ENCODE peak calls at places on chromosomes 3 and 15, in seven cellular contexts. F is activated naive CD4-positive, alpha-beta T cell; I is H54; Z is psoas muscle; U is activated naive CD8-positive, alpha-beta T cell treated with anti-CD3 and anti-CD28 coated beads for 36 hours; V is Panc1; P is lower leg skin. B is an unnamed sample.

GRCh38 chr3:108156312-108156853 is 65.6 kb upstream of the CD47 start:
- DNase-seq in Z (no peak), I (no peak), P (no peak), V (no peak), F (no peak), U (no peak), B (no peak)

GRCh38 chr3:56799251-56799882 is 2.4 kb downstream of the ARHGEF3 start:
- DNase-seq in I (peak), Z (no peak), P (peak), V (no peak), U (peak), F (no peak), B (no peak)

GRCh38 chr3:28286595-28286994 is 45.2 kb downstream of the CMC1 start:
- DNase-seq in U (no peak), F (no peak), P (no peak), I (no peak), V (peak), Z (no peak), B (no peak)

GRCh38 chr3:14822875-14823807 is 4.4 kb downstream of the FGD5 start:
- DNase-seq in U (no peak), I (no peak), Z (no peak), V (no peak), F (no peak), P (no peak), B (peak)

GRCh38 chr3:40951636-40952035 is 247.7 kb upstream of the CTNNB1 start:
- DNase-seq in F (no peak), U (no peak), Z (no peak), I (no peak), V (no peak), P (no peak), B (no peak)

GRCh38 chr3:58471025-58471887 is 20.6 kb upstream of the KCTD6 start:
- DNase-seq in F (no peak), V (peak), U (peak), P (peak), I (peak), Z (no peak), B (peak)

GRCh38 chr3:66603161-66603611 is 102.4 kb upstream of the LRIG1 start:
- DNase-seq in I (no peak), U (no peak), Z (no peak), P (no peak), V (no peak), F (no peak), B (no peak)

GRCh38 chr3:50248387-50248786 is 12.4 kb downstream of the GNAI2 start:
- DNase-seq in Z (peak), I (no peak), F (no peak), V (no peak), P (peak), U (no peak), B (no peak)

GRCh38 chr3:43153189-43154083 is 47.6 kb upstream of the POMGNT2 start:
- DNase-seq in U (no peak), P (peak), V (no peak), F (no peak), I (no peak), Z (peak), B (no peak)

GRCh38 chr15:74179983-74180688 is 6.6 kb downstream of the ISLR start:
- DNase-seq in U (no peak), F (no peak), Z (peak), V (no peak), I (peak), P (no peak), B (no peak)

GRCh38 chr15:68538291-68538690 is 40.5 kb upstream of the CORO2B start:
- DNase-seq in Z (no peak), F (no peak), U (no peak), V (no peak), P (no peak), I (no peak), B (no peak)

GRCh38 chr3:15438988-15439387 is 11.6 kb downstream of the EAF1 start:
- DNase-seq in U (no peak), P (no peak), F (no peak), Z (no peak), I (no peak), V (no peak), B (no peak)

GRCh38 chr15:43553021-43553420 is 35.6 kb downstream of the MAP1A start:
- DNase-seq in Z (no peak), P (no peak), U (no peak), I (no peak), F (no peak), V (no peak), B (no peak)

GRCh38 chr3:69231929-69232437 is 109.6 kb upstream of the LMOD3 start:
- DNase-seq in P (no peak), I (peak), U (no peak), Z (no peak), F (no peak), V (no peak), B (no peak)

GRCh38 chr3:110625126-110625798 is 446.4 kb upstream of the NECTIN3 start:
- DNase-seq in Z (no peak), V (no peak), U (no peak), F (no peak), P (no peak), I (no peak), B (no peak)

GRCh38 chr3:10804183-10804648 is 11.8 kb upstream of the SLC6A11 start:
- DNase-seq in P (no peak), V (no peak), U (no peak), F (no peak), I (no peak), Z (no peak), B (peak)

GRCh38 chr3:186268616-186269448 is 93.2 kb downstream of the DGKG start:
- DNase-seq in V (no peak), I (no peak), U (no peak), Z (no peak), P (peak), F (no peak), B (no peak)

GRCh38 chr3:70156808-70157207 is 155.6 kb downstream of the MDFIC2 start:
- DNase-seq in F (no peak), I (no peak), Z (no peak), U (no peak), V (no peak), P (no peak), B (no peak)